ENCODE peak calls at places on chromosomes 11 and 22, in ten cellular contexts. W, G, K, D, C, T, R, I, J and L are unnamed samples.

GRCh38 chr11:117376517-117376916 is 48.9 kb downstream of the CEP164 start:
- DNase-seq in W (peak), G (no peak), K (no peak), D (no peak), C (no peak), T (no peak), R (no peak), I (peak), J (no peak), L (no peak)

GRCh38 chr22:46460835-46461234 is 76.6 kb downstream of the CELSR1 start:
- DNase-seq in W (no peak), G (no peak), K (no peak), D (no peak), C (no peak), T (no peak), R (no peak), I (no peak), J (no peak), L (no peak)

GRCh38 chr11:26549176-26549575 is 22.9 kb downstream of the MUC15 start:
- DNase-seq in W (no peak), G (no peak), K (no peak), D (no peak), C (no peak), T (no peak), R (no peak), I (no peak), J (no peak), L (no peak)

GRCh38 chr11:133064152-133064877 is 468.0 kb downstream of the OPCML start:
- DNase-seq in W (peak), G (no peak), K (peak), D (peak), C (peak), T (peak), R (peak), I (peak), J (peak), L (peak)

GRCh38 chr11:567629-568258 is 7.0 kb downstream of the RASSF7 start:
- DNase-seq in W (no peak), G (no peak), K (no peak), D (no peak), C (no peak), T (no peak), R (no peak), I (no peak), J (no peak), L (no peak)

GRCh38 chr11:47148903-47149535 is 27.7 kb downstream of the ARFGAP2 start:
- DNase-seq in W (no peak), G (no peak), K (no peak), D (peak), C (no peak), T (no peak), R (no peak), I (no peak), J (no peak), L (no peak)

GRCh38 chr11:82750643-82751139 is 17.0 kb upstream of the FAM181B start:
- DNase-seq in W (no peak), G (no peak), K (no peak), D (no peak), C (no peak), T (no peak), R (no peak), I (no peak), J (no peak), L (no peak)

GRCh38 chr22:47407626-47408025 is 645.2 kb downstream of the TBC1D22A start:
- DNase-seq in W (no peak), G (no peak), K (no peak), D (no peak), C (no peak), T (no peak), R (no peak), I (no peak), J (no peak), L (no peak)

GRCh38 chr11:85171648-85172257 is 455.4 kb downstream of the DLG2 start:
- DNase-seq in W (no peak), G (no peak), K (no peak), D (no peak), C (no peak), T (no peak), R (peak), I (no peak), J (no peak), L (no peak)

GRCh38 chr22:40426671-40427070 is 56.3 kb downstream of the SGSM3 start:
- DNase-seq in W (no peak), G (no peak), K (no peak), D (no peak), C (peak), T (no peak), R (no peak), I (no peak), J (peak), L (no peak)

GRCh38 chr11:120295110-120295509 is 30.0 kb upstream of the TLCD5 start:
- DNase-seq in W (no peak), G (no peak), K (no peak), D (no peak), C (no peak), T (no peak), R (no peak), I (no peak), J (no peak), L (no peak)

GRCh38 chr22:49760630-49761571 is 66.8 kb downstream of the BRD1 start:
- DNase-seq in W (no peak), G (peak), K (no peak), D (no peak), C (peak), T (no peak), R (no peak), I (no peak), J (no peak), L (no peak)

GRCh38 chr11:125270711-125271110 is 106.2 kb downstream of the PKNOX2 start:
- DNase-seq in W (no peak), G (no peak), K (no peak), D (no peak), C (no peak), T (no peak), R (peak), I (peak), J (no peak), L (no peak)

GRCh38 chr11:61783717-61784505 is 8.5 kb downstream of the TMEM258 start:
- DNase-seq in W (no peak), G (no peak), K (no peak), D (no peak), C (peak), T (no peak), R (peak), I (no peak), J (no peak), L (no peak)

GRCh38 chr11:21511835-21512440 is 680.9 kb upstream of the ANO5 start:
- DNase-seq in W (no peak), G (peak), K (no peak), D (peak), C (peak), T (peak), R (peak), I (no peak), J (peak), L (no peak)

GRCh38 chr11:46695345-46696211 is 4.8 kb downstream of the ARHGAP1 start:
- DNase-seq in W (no peak), G (no peak), K (no peak), D (no peak), C (no peak), T (no peak), R (no peak), I (no peak), J (no peak), L (no peak)

GRCh38 chr11:3158131-3158591 is 6.9 kb downstream of the OSBPL5 start:
- DNase-seq in W (no peak), G (no peak), K (peak), D (peak), C (peak), T (no peak), R (no peak), I (peak), J (no peak), L (no peak)

GRCh38 chr11:131734871-131735270 is 364.5 kb downstream of the NTM start:
- DNase-seq in W (no peak), G (no peak), K (no peak), D (no peak), C (no peak), T (no peak), R (no peak), I (no peak), J (no peak), L (no peak)
- TF ChIP-seq CTCF in W (no peak), G (no peak), K (no peak), D (no peak), C (no peak), T (no peak), R (no peak), I (no peak), J (no peak), L (no peak)

DNA sequence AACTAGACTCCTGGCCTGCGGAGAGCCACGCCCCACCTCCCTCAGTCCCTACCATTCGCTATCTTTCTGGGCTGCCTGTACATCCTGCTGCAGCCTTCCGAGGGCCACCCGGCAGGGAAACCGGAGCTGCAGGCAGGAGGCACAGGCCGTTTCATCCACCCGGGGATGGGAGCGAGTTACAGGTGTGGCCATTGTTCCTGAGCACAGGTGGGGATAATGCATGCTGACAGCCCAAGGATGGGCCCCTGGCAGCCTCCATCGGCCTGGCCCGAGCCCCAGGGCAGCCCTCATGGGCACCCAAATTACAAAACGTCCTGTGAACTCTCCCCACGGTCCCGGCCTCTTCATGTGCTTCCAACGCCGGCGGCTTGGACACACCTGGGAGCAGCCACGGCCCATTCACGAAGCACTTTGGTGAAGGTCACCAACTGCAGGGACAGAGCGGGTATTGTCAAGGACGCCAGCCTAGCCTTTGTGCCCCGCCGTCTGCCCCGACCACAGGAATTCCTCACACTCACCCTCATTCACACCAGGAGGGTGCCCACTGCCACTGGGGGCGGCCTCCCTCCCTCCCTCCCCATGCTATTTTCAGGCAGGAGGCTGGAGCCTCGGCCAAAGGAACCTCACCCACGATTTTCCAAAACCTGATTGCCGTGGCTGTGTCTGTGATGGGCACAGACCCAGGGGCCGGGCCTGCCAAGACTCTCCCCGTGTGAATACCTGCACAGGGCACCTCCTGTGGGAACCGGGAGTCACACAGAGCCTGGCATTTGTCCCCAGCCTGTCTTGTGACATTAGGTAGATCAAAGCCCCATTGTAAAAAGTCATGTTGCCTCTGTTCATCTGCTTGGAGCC is 42.1 kb upstream of the MYEOV start:
- DNase-seq in W (no peak), G (no peak), K (no peak), D (no peak), C (no peak), T (no peak), R (no peak), I (no peak), J (peak), L (no peak)
- H3K4me3 ChIP-seq in W (no peak), G (no peak), K (no peak), D (no peak), C (no peak), T (no peak), R (no peak), I (no peak), J (no peak), L (no peak)

DNA sequence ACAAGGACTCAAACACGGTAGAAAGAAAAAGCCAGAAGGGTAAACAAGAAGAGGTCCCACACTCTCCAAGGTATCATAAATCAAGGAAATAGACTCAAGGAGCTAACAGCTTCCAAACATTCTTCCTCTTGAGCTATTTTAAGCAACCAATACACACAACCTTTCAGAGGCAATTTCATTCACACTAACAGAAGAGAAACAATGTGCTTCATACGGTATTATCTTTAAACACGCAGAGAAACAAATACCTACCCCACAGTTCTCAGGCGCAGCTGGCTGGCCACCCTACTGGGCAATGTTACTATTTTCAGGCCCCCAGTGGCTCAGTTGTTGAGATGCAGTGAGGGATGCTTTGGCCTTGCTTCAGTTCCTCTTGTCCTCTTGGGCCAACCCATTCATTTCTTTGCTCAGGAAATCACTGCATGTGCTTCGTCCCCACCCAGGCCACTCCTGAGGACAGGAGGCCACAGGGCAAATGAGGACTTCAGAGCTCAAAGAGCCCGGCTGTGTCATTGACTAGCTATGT is 15.7 kb downstream of the ABTB2 start:
- DNase-seq in W (no peak), G (no peak), K (peak), D (no peak), C (peak), T (peak), R (peak), I (no peak), J (peak), L (no peak)
- TF ChIP-seq CTCF in W (no peak), G (no peak), K (peak), D (no peak), C (no peak), T (no peak), R (peak), I (no peak), J (no peak), L (no peak)

DNA sequence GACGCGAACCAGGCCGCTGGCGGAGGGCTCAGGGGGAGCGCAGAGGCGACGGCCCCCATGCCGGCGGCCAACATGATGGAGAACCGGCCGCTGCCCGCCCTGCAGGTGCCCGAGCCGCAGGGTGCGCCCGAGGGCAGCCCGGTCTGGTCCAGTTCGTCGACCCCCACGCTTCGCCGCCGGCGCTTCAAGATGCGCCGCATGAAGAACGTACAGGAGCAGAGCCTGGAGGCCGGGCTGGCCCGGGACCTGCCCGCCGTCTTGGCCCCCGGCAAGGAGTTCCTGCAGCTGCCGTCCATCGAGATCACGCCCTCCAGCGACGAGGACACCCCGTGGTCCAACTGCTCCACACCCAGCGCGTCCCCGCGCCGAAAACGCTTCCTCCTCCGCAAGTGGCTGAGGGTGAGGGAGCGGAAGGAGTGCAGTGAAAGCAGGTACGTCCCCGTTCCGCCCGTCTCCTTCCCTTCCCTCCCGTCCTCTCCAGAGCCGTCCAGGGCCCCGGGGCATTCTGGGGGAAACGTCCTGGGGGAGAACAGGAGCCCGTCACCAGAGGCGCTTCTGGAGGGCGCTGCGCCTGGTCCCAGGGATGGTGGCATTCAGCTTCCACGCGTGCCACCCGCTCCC is 777 bp downstream of the GRAMD1B start:
- DNase-seq in W (peak), G (peak), K (peak), D (peak), C (peak), T (peak), R (peak), I (peak), J (no peak), L (no peak)
- H3K4me3 ChIP-seq in W (peak), G (peak), K (peak), D (peak), C (peak), T (peak), R (peak), I (peak), J (peak), L (peak)